ENCODE peak calls at places on chromosomes 11 and 22, in seven cellular contexts. One of them, this sample, is unnamed.

GRCh38 chr11:121372671-121373429 is 79.3 kb upstream of the SORL1 start:
- DNase-seq in HEK293T: no peak
- DNase-seq in naive thymus-derived CD8-positive, alpha-beta T cell: no peak
- DNase-seq in right lobe of liver: no peak
- DNase-seq in AG10803: no peak
- DNase-seq in tibial artery: no peak
- DNase-seq in NCI-H1417: no peak
- DNase-seq in this sample: no peak

GRCh38 chr11:72814831-72815618 is 814 bp downstream of the ATG16L2 start:
- DNase-seq in AG10803: peak; percentile 56
- DNase-seq in HEK293T: peak; percentile 60
- DNase-seq in right lobe of liver: no peak
- DNase-seq in NCI-H1417: peak; percentile 58
- DNase-seq in naive thymus-derived CD8-positive, alpha-beta T cell: peak; percentile 39
- DNase-seq in tibial artery: peak; percentile 53
- DNase-seq in this sample: peak; percentile 75

GRCh38 chr11:10309163-10310093 is 4.6 kb downstream of the ADM start:
- DNase-seq in NCI-H1417: no peak
- DNase-seq in naive thymus-derived CD8-positive, alpha-beta T cell: no peak
- DNase-seq in AG10803: peak; percentile 99
- DNase-seq in right lobe of liver: peak; percentile 88
- DNase-seq in tibial artery: peak; percentile 62
- DNase-seq in HEK293T: no peak
- DNase-seq in this sample: peak; percentile 71

GRCh38 chr22:44025171-44026065 is 1.3 kb downstream of the PARVB start:
- DNase-seq in HEK293T: no peak
- DNase-seq in tibial artery: peak; percentile 42
- DNase-seq in right lobe of liver: no peak
- DNase-seq in NCI-H1417: no peak
- DNase-seq in naive thymus-derived CD8-positive, alpha-beta T cell: no peak
- DNase-seq in AG10803: no peak
- DNase-seq in this sample: no peak

GRCh38 chr11:15761235-15761634 is 595.1 kb downstream of the SOX6 start:
- DNase-seq in right lobe of liver: no peak
- DNase-seq in HEK293T: no peak
- DNase-seq in AG10803: no peak
- DNase-seq in naive thymus-derived CD8-positive, alpha-beta T cell: no peak
- DNase-seq in tibial artery: no peak
- DNase-seq in NCI-H1417: peak; percentile 59
- DNase-seq in this sample: no peak

GRCh38 chr22:35401863-35402262 is 1.9 kb downstream of the MCM5 start:
- DNase-seq in right lobe of liver: no peak
- DNase-seq in AG10803: no peak
- DNase-seq in HEK293T: no peak
- DNase-seq in tibial artery: no peak
- DNase-seq in naive thymus-derived CD8-positive, alpha-beta T cell: no peak
- DNase-seq in NCI-H1417: no peak
- DNase-seq in this sample: no peak

GRCh38 chr11:3201677-3202181 is 16.9 kb downstream of the MRGPRG start:
- DNase-seq in right lobe of liver: no peak
- DNase-seq in AG10803: no peak
- DNase-seq in NCI-H1417: no peak
- DNase-seq in HEK293T: no peak
- DNase-seq in naive thymus-derived CD8-positive, alpha-beta T cell: no peak
- DNase-seq in tibial artery: peak; percentile 17
- DNase-seq in this sample: no peak

GRCh38 chr11:19703211-19703610 is 9.4 kb upstream of the NAV2 start:
- DNase-seq in HEK293T: no peak
- DNase-seq in naive thymus-derived CD8-positive, alpha-beta T cell: no peak
- DNase-seq in NCI-H1417: no peak
- DNase-seq in tibial artery: no peak
- DNase-seq in right lobe of liver: no peak
- DNase-seq in AG10803: peak; percentile 30
- DNase-seq in this sample: peak; percentile 54

GRCh38 chr11:120773501-120774031 is 250.3 kb upstream of the TBCEL start:
- DNase-seq in right lobe of liver: no peak
- DNase-seq in NCI-H1417: no peak
- DNase-seq in HEK293T: no peak
- DNase-seq in tibial artery: no peak
- DNase-seq in naive thymus-derived CD8-positive, alpha-beta T cell: no peak
- DNase-seq in AG10803: peak; percentile 17
- DNase-seq in this sample: no peak